ENCODE peak calls at places on chromosomes 2 and 18, in five cellular contexts. One of them, this sample, is unnamed.

GRCh38 chr2:128782411-128783192 is 463.9 kb upstream of the HS6ST1 start:
- DNase-seq in A549: no peak
- DNase-seq in keratinocyte: no peak
- DNase-seq in OCI-LY7: no peak
- DNase-seq in PC-9: no peak
- DNase-seq in this sample: no peak

GRCh38 chr2:196481323-196481695 is 158.2 kb upstream of the CCDC150 start:
- DNase-seq in OCI-LY7: no peak
- DNase-seq in PC-9: no peak
- DNase-seq in keratinocyte: no peak
- DNase-seq in A549: no peak
- DNase-seq in this sample: no peak

GRCh38 chr2:133523406-133523805 is 44.9 kb downstream of the NCKAP5 start:
- DNase-seq in OCI-LY7: no peak
- DNase-seq in PC-9: no peak
- DNase-seq in keratinocyte: no peak
- DNase-seq in A549: no peak
- DNase-seq in this sample: peak

GRCh38 chr2:221060335-221060734 is 511.8 kb downstream of the EPHA4 start:
- DNase-seq in PC-9: no peak
- DNase-seq in A549: no peak
- DNase-seq in OCI-LY7: no peak
- DNase-seq in keratinocyte: no peak
- DNase-seq in this sample: no peak

GRCh38 chr2:163591461-163591860 is 144.3 kb downstream of the FIGN start:
- DNase-seq in PC-9: no peak
- DNase-seq in keratinocyte: no peak
- DNase-seq in A549: no peak
- DNase-seq in OCI-LY7: no peak
- DNase-seq in this sample: no peak

GRCh38 chr2:219737270-219737691 is 109.9 kb downstream of the SLC4A3 start:
- DNase-seq in PC-9: no peak
- DNase-seq in A549: peak
- DNase-seq in OCI-LY7: no peak
- DNase-seq in keratinocyte: no peak
- DNase-seq in this sample: peak

GRCh38 chr2:134411279-134411827 is 157.5 kb downstream of the MGAT5 start:
- DNase-seq in keratinocyte: no peak
- DNase-seq in A549: no peak
- DNase-seq in PC-9: no peak
- DNase-seq in OCI-LY7: peak
- DNase-seq in this sample: no peak

GRCh38 chr2:230715201-230715600 is 2.6 kb downstream of the CAB39 start:
- DNase-seq in A549: no peak
- DNase-seq in PC-9: no peak
- DNase-seq in OCI-LY7: peak
- DNase-seq in keratinocyte: no peak
- DNase-seq in this sample: no peak

GRCh38 chr18:43563780-43564179 is 286.5 kb upstream of the SYT4 start:
- DNase-seq in OCI-LY7: peak
- DNase-seq in keratinocyte: no peak
- DNase-seq in A549: peak
- DNase-seq in PC-9: no peak
- DNase-seq in this sample: peak

GRCh38 chr18:48408111-48408726 is 964 bp downstream of the ZBTB7C start:
- DNase-seq in A549: no peak
- DNase-seq in PC-9: no peak
- DNase-seq in keratinocyte: no peak
- DNase-seq in OCI-LY7: no peak
- DNase-seq in this sample: peak

GRCh38 chr18:45066210-45066609 is 385.5 kb downstream of the SETBP1 start:
- DNase-seq in keratinocyte: no peak
- DNase-seq in A549: no peak
- DNase-seq in PC-9: no peak
- DNase-seq in OCI-LY7: no peak
- DNase-seq in this sample: no peak

GRCh38 chr2:189254268-189254883 is 74.8 kb upstream of the COL5A2 start:
- DNase-seq in keratinocyte: peak
- DNase-seq in OCI-LY7: no peak
- DNase-seq in PC-9: no peak
- DNase-seq in A549: peak
- DNase-seq in this sample: no peak

GRCh38 chr18:40380657-40381441 is 1574.2 kb upstream of the PIK3C3 start:
- DNase-seq in OCI-LY7: no peak
- DNase-seq in PC-9: no peak
- DNase-seq in A549: no peak
- DNase-seq in keratinocyte: no peak
- DNase-seq in this sample: no peak

GRCh38 chr2:114742245-114742644 is 299.8 kb downstream of the DPP10 start:
- DNase-seq in OCI-LY7: no peak
- DNase-seq in PC-9: no peak
- DNase-seq in keratinocyte: no peak
- DNase-seq in A549: no peak
- DNase-seq in this sample: no peak

GRCh38 chr2:120357768-120358167 is 11.8 kb downstream of the INHBB start:
- DNase-seq in A549: no peak
- DNase-seq in PC-9: no peak
- DNase-seq in keratinocyte: no peak
- DNase-seq in OCI-LY7: no peak
- DNase-seq in this sample: no peak

GRCh38 chr18:48771641-48772380 is 179.0 kb downstream of the SMAD7 start:
- DNase-seq in PC-9: no peak
- DNase-seq in A549: no peak
- DNase-seq in OCI-LY7: no peak
- DNase-seq in keratinocyte: no peak
- DNase-seq in this sample: no peak

GRCh38 chr18:23277399-23277798 is 142.1 kb downstream of the CABLES1 start:
- DNase-seq in OCI-LY7: no peak
- DNase-seq in PC-9: no peak
- DNase-seq in A549: no peak
- DNase-seq in keratinocyte: no peak
- DNase-seq in this sample: no peak

GRCh38 chr2:77013457-77013856 is 508.7 kb downstream of the LRRTM4 start:
- DNase-seq in keratinocyte: no peak
- DNase-seq in OCI-LY7: no peak
- DNase-seq in A549: no peak
- DNase-seq in PC-9: no peak
- DNase-seq in this sample: no peak

GRCh38 chr18:48013162-48013561 is 82.7 kb upstream of the SMAD2 start:
- DNase-seq in A549: no peak
- DNase-seq in OCI-LY7: no peak
- DNase-seq in PC-9: no peak
- DNase-seq in keratinocyte: no peak
- DNase-seq in this sample: no peak

GRCh38 chr2:172094319-172095145 is 8.2 kb downstream of the DLX2 start:
- DNase-seq in A549: peak
- DNase-seq in keratinocyte: no peak
- DNase-seq in PC-9: peak
- DNase-seq in OCI-LY7: no peak
- DNase-seq in this sample: peak

GRCh38 chr2:75503048-75503607 is 57.6 kb downstream of the EVA1A start:
- DNase-seq in keratinocyte: no peak
- DNase-seq in PC-9: peak
- DNase-seq in OCI-LY7: no peak
- DNase-seq in A549: peak
- DNase-seq in this sample: no peak

GRCh38 chr2:236998758-236999157 is 86.9 kb upstream of the COPS8 start:
- DNase-seq in OCI-LY7: no peak
- DNase-seq in keratinocyte: no peak
- DNase-seq in PC-9: no peak
- DNase-seq in A549: peak
- DNase-seq in this sample: no peak

GRCh38 chr2:241844066-241844728 is 14.5 kb downstream of the PDCD1 start:
- DNase-seq in PC-9: no peak
- DNase-seq in A549: peak
- DNase-seq in keratinocyte: no peak
- DNase-seq in OCI-LY7: no peak
- DNase-seq in this sample: peak

GRCh38 chr2:17303496-17303895 is 214.7 kb downstream of the RAD51AP2 start:
- DNase-seq in OCI-LY7: no peak
- DNase-seq in keratinocyte: no peak
- DNase-seq in PC-9: peak
- DNase-seq in A549: no peak
- DNase-seq in this sample: peak
- H3K4me2 ChIP-seq in OCI-LY7: no peak
- H3K4me2 ChIP-seq in keratinocyte: peak
- H3K4me2 ChIP-seq in PC-9: peak
- H3K4me2 ChIP-seq in A549: no peak
- H3K4me2 ChIP-seq in this sample: no peak

DNA sequence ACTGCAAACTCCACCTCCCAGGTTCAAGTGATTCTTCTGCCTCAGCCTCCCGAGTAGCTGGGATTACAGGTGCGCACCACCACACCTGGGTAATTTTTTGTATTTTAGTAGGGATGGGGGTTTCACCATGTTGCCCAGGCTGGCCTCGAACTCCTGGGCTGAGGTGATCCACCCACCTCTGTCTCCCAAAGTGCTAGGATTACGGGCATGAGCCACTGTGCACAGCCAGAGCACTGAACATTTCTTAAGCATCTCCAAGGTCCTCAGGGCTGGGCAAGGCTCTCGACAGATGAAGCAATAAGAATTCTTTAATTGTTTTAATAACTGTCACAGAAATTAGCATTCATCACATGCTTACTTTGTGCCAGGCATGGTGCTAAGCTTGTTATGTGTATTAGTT is 4.1 kb downstream of the ATOH8 start:
- DNase-seq in OCI-LY7: no peak
- DNase-seq in A549: no peak
- DNase-seq in PC-9: no peak
- DNase-seq in keratinocyte: no peak
- DNase-seq in this sample: no peak
- H3K4me2 ChIP-seq in OCI-LY7: no peak
- H3K4me2 ChIP-seq in A549: no peak
- H3K4me2 ChIP-seq in PC-9: no peak
- H3K4me2 ChIP-seq in keratinocyte: no peak
- H3K4me2 ChIP-seq in this sample: no peak

GRCh38 chr2:26597197-26597596 is 44.0 kb downstream of the CIB4 start:
- DNase-seq in OCI-LY7: no peak
- DNase-seq in keratinocyte: no peak
- DNase-seq in PC-9: no peak
- DNase-seq in A549: no peak
- DNase-seq in this sample: no peak

GRCh38 chr2:26599387-26599786 is 41.8 kb downstream of the CIB4 start:
- DNase-seq in PC-9: no peak
- DNase-seq in A549: no peak
- DNase-seq in keratinocyte: no peak
- DNase-seq in OCI-LY7: no peak
- DNase-seq in this sample: no peak

GRCh38 chr2:26595146-26595545 is 46.0 kb downstream of the CIB4 start:
- DNase-seq in PC-9: no peak
- DNase-seq in OCI-LY7: no peak
- DNase-seq in keratinocyte: no peak
- DNase-seq in A549: no peak
- DNase-seq in this sample: no peak

GRCh38 chr2:26602575-26602974 is 38.6 kb downstream of the CIB4 start:
- DNase-seq in OCI-LY7: no peak
- DNase-seq in A549: no peak
- DNase-seq in keratinocyte: no peak
- DNase-seq in PC-9: no peak
- DNase-seq in this sample: no peak

DNA sequence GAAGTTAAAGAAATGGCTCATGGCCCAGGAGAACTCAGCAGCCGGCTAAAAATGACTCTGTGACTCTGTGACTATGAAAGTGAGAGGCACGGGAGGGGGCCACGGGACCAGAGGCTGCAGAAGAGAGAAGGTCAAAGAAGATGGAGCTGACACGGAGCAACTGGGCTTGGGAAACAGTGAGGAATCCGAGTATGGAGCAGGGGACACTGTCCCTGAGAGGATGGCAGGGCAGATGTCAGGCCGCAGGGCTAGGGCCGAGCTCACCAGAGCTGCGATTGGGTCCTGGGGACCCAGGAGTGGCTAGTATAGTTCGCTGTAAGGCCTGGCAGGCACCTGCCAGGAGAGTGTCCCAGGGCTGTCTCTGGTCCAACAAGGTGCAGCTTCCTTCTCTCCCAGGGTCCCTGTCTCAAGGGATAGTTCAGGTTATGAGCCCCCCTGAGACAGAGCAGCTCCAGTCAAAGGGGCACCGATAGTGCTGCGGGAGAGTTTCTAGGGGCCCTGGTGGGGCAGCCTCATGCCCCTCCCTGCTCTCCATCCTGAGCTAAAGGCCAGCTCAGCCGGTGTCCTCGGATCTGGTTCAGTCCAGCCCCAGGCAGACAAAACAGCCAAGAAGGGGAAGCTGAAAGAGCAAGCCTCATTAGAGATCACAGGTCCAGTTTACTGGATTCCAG is 42.7 kb downstream of the CIB4 start:
- DNase-seq in OCI-LY7: no peak
- DNase-seq in keratinocyte: no peak
- DNase-seq in A549: no peak
- DNase-seq in PC-9: no peak
- DNase-seq in this sample: no peak
- H3K4me2 ChIP-seq in OCI-LY7: no peak
- H3K4me2 ChIP-seq in keratinocyte: no peak
- H3K4me2 ChIP-seq in A549: no peak
- H3K4me2 ChIP-seq in PC-9: no peak
- H3K4me2 ChIP-seq in this sample: no peak

DNA sequence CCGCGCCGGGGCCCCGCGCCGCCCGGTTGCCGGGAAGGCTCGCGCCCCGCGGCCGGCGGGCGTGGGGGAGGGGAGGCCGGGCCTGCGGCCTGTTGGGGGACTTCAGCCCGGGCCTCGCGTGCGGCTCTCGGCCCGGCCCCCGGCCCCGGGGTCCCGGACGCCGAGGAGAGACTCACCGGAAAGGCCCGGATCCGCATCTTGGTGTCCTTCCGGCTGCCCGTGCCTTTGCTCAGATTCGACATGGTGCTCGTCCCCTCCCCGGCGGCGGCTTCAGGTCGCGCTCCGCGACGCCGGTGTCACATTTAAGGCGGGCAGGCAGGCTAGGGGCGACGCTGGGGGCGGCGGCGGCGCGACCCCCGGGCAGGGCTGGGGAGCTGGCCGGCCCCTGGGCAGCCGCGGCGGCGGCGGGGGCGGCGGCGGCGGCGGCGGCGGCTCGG is 377 bp downstream of the CUL3 start:
- DNase-seq in OCI-LY7: peak
- DNase-seq in keratinocyte: no peak
- DNase-seq in A549: peak
- DNase-seq in PC-9: no peak
- DNase-seq in this sample: peak
- H3K4me2 ChIP-seq in OCI-LY7: peak
- H3K4me2 ChIP-seq in keratinocyte: no peak
- H3K4me2 ChIP-seq in A549: peak
- H3K4me2 ChIP-seq in PC-9: peak
- H3K4me2 ChIP-seq in this sample: no peak

This sample was measured in GM23338.